ENCODE peak calls at places on chromosomes 7 and 10, in nine cellular contexts. One of them, this sample, is unnamed.

GRCh38 chr7:15967551-15967950 is 281.1 kb upstream of the MEOX2 start:
- DNase-seq in epithelial cell of proximal tubule: no peak
- DNase-seq in fibroblast of the aortic adventitia: no peak
- DNase-seq in lower leg skin: no peak
- DNase-seq in HFFc6: no peak
- DNase-seq in fibroblast of villous mesenchyme: no peak
- DNase-seq in PC-3: no peak
- DNase-seq in neural progenitor cell: no peak
- DNase-seq in progenitor cell of endocrine pancreas: no peak
- DNase-seq in this sample: no peak

GRCh38 chr7:17989546-17989945 is 38.1 kb downstream of the PRPS1L1 start:
- DNase-seq in neural progenitor cell: no peak
- DNase-seq in lower leg skin: no peak
- DNase-seq in PC-3: peak; percentile 23
- DNase-seq in progenitor cell of endocrine pancreas: no peak
- DNase-seq in HFFc6: no peak
- DNase-seq in fibroblast of villous mesenchyme: no peak
- DNase-seq in epithelial cell of proximal tubule: no peak
- DNase-seq in fibroblast of the aortic adventitia: no peak
- DNase-seq in this sample: no peak

GRCh38 chr7:127751723-127752448 is 99.9 kb downstream of the SND1 start:
- DNase-seq in fibroblast of the aortic adventitia: peak; percentile 64
- DNase-seq in epithelial cell of proximal tubule: peak; percentile 82
- DNase-seq in fibroblast of villous mesenchyme: peak; percentile 23
- DNase-seq in progenitor cell of endocrine pancreas: no peak
- DNase-seq in HFFc6: no peak
- DNase-seq in lower leg skin: no peak
- DNase-seq in neural progenitor cell: no peak
- DNase-seq in PC-3: no peak
- DNase-seq in this sample: no peak

GRCh38 chr7:151064993-151065392 is 5.6 kb downstream of the SLC4A2 start:
- DNase-seq in neural progenitor cell: no peak
- DNase-seq in lower leg skin: no peak
- DNase-seq in HFFc6: no peak
- DNase-seq in PC-3: no peak
- DNase-seq in fibroblast of villous mesenchyme: no peak
- DNase-seq in progenitor cell of endocrine pancreas: no peak
- DNase-seq in epithelial cell of proximal tubule: no peak
- DNase-seq in fibroblast of the aortic adventitia: no peak
- DNase-seq in this sample: no peak

GRCh38 chr10:107340345-107340744 is 175.8 kb upstream of the SORCS1 start:
- DNase-seq in fibroblast of villous mesenchyme: peak; percentile 34
- DNase-seq in fibroblast of the aortic adventitia: no peak
- DNase-seq in PC-3: no peak
- DNase-seq in neural progenitor cell: no peak
- DNase-seq in epithelial cell of proximal tubule: no peak
- DNase-seq in HFFc6: no peak
- DNase-seq in lower leg skin: no peak
- DNase-seq in progenitor cell of endocrine pancreas: no peak
- DNase-seq in this sample: no peak

GRCh38 chr7:2249744-2250323 is 7.8 kb downstream of the NUDT1 start:
- DNase-seq in fibroblast of the aortic adventitia: no peak
- DNase-seq in epithelial cell of proximal tubule: no peak
- DNase-seq in progenitor cell of endocrine pancreas: no peak
- DNase-seq in lower leg skin: no peak
- DNase-seq in HFFc6: no peak
- DNase-seq in neural progenitor cell: no peak
- DNase-seq in fibroblast of villous mesenchyme: no peak
- DNase-seq in PC-3: no peak
- DNase-seq in this sample: no peak

GRCh38 chr10:110408203-110408871 is 89.4 kb upstream of the DUSP5 start:
- DNase-seq in neural progenitor cell: no peak
- DNase-seq in progenitor cell of endocrine pancreas: no peak
- DNase-seq in fibroblast of villous mesenchyme: peak; percentile 51
- DNase-seq in lower leg skin: no peak
- DNase-seq in fibroblast of the aortic adventitia: no peak
- DNase-seq in PC-3: peak; percentile 94
- DNase-seq in HFFc6: peak; percentile 66
- DNase-seq in epithelial cell of proximal tubule: no peak
- DNase-seq in this sample: peak; percentile 45

GRCh38 chr7:29906200-29907022 is 83.2 kb downstream of the SCRN1 start:
- DNase-seq in PC-3: no peak
- DNase-seq in fibroblast of villous mesenchyme: no peak
- DNase-seq in progenitor cell of endocrine pancreas: no peak
- DNase-seq in epithelial cell of proximal tubule: no peak
- DNase-seq in fibroblast of the aortic adventitia: no peak
- DNase-seq in lower leg skin: no peak
- DNase-seq in HFFc6: no peak
- DNase-seq in neural progenitor cell: no peak
- DNase-seq in this sample: no peak

GRCh38 chr7:4888161-4888560 is 4.6 kb upstream of the RADIL start:
- DNase-seq in PC-3: peak; percentile 50
- DNase-seq in HFFc6: no peak
- DNase-seq in fibroblast of the aortic adventitia: no peak
- DNase-seq in lower leg skin: no peak
- DNase-seq in neural progenitor cell: no peak
- DNase-seq in fibroblast of villous mesenchyme: no peak
- DNase-seq in epithelial cell of proximal tubule: no peak
- DNase-seq in progenitor cell of endocrine pancreas: no peak
- DNase-seq in this sample: no peak

GRCh38 chr7:114930829-114931655 is 9.1 kb downstream of the MDFIC start:
- DNase-seq in neural progenitor cell: no peak
- DNase-seq in HFFc6: no peak
- DNase-seq in fibroblast of the aortic adventitia: peak; percentile 60
- DNase-seq in progenitor cell of endocrine pancreas: no peak
- DNase-seq in fibroblast of villous mesenchyme: peak; percentile 33
- DNase-seq in PC-3: no peak
- DNase-seq in epithelial cell of proximal tubule: no peak
- DNase-seq in lower leg skin: no peak
- DNase-seq in this sample: no peak

GRCh38 chr7:96319444-96319843 is 2.5 kb downstream of the SLC25A13 start:
- DNase-seq in HFFc6: no peak
- DNase-seq in fibroblast of villous mesenchyme: no peak
- DNase-seq in PC-3: no peak
- DNase-seq in progenitor cell of endocrine pancreas: no peak
- DNase-seq in fibroblast of the aortic adventitia: no peak
- DNase-seq in neural progenitor cell: no peak
- DNase-seq in epithelial cell of proximal tubule: no peak
- DNase-seq in lower leg skin: no peak
- DNase-seq in this sample: no peak

GRCh38 chr10:23439920-23440875 is 1.3 kb downstream of the OTUD1 start:
- DNase-seq in fibroblast of the aortic adventitia: peak; percentile 49
- DNase-seq in lower leg skin: no peak
- DNase-seq in fibroblast of villous mesenchyme: peak; percentile 40
- DNase-seq in HFFc6: peak; percentile 46
- DNase-seq in PC-3: peak; percentile 53
- DNase-seq in neural progenitor cell: peak; percentile 57
- DNase-seq in progenitor cell of endocrine pancreas: peak; percentile 17
- DNase-seq in epithelial cell of proximal tubule: no peak
- DNase-seq in this sample: peak; percentile 35

GRCh38 chr10:78464856-78465221 is 431.2 kb downstream of the RPS24 start:
- DNase-seq in HFFc6: no peak
- DNase-seq in fibroblast of the aortic adventitia: no peak
- DNase-seq in epithelial cell of proximal tubule: no peak
- DNase-seq in neural progenitor cell: no peak
- DNase-seq in PC-3: no peak
- DNase-seq in fibroblast of villous mesenchyme: no peak
- DNase-seq in lower leg skin: peak; percentile 36
- DNase-seq in progenitor cell of endocrine pancreas: no peak
- DNase-seq in this sample: no peak

GRCh38 chr7:47085491-47086275 is 496.2 kb downstream of the TNS3 start:
- DNase-seq in PC-3: no peak
- DNase-seq in HFFc6: peak; percentile 11
- DNase-seq in epithelial cell of proximal tubule: no peak
- DNase-seq in fibroblast of the aortic adventitia: no peak
- DNase-seq in neural progenitor cell: no peak
- DNase-seq in fibroblast of villous mesenchyme: no peak
- DNase-seq in lower leg skin: no peak
- DNase-seq in progenitor cell of endocrine pancreas: no peak
- DNase-seq in this sample: no peak

GRCh38 chr10:119243478-119243877 is 36.1 kb downstream of the GRK5 start:
- DNase-seq in lower leg skin: no peak
- DNase-seq in PC-3: no peak
- DNase-seq in epithelial cell of proximal tubule: no peak
- DNase-seq in fibroblast of villous mesenchyme: peak; percentile 77
- DNase-seq in HFFc6: no peak
- DNase-seq in neural progenitor cell: peak; percentile 42
- DNase-seq in progenitor cell of endocrine pancreas: no peak
- DNase-seq in fibroblast of the aortic adventitia: no peak
- DNase-seq in this sample: no peak

GRCh38 chr10:42781893-42782445 is 626 bp upstream of the BMS1 start:
- DNase-seq in PC-3: no peak
- DNase-seq in epithelial cell of proximal tubule: no peak
- DNase-seq in lower leg skin: no peak
- DNase-seq in HFFc6: no peak
- DNase-seq in fibroblast of villous mesenchyme: no peak
- DNase-seq in neural progenitor cell: no peak
- DNase-seq in progenitor cell of endocrine pancreas: no peak
- DNase-seq in fibroblast of the aortic adventitia: no peak
- DNase-seq in this sample: peak; percentile 11

GRCh38 chr10:11830836-11831519 is 7.8 kb downstream of the PROSER2 start:
- DNase-seq in fibroblast of the aortic adventitia: no peak
- DNase-seq in fibroblast of villous mesenchyme: peak; percentile 8
- DNase-seq in neural progenitor cell: no peak
- DNase-seq in progenitor cell of endocrine pancreas: no peak
- DNase-seq in HFFc6: no peak
- DNase-seq in epithelial cell of proximal tubule: no peak
- DNase-seq in PC-3: peak; percentile 7
- DNase-seq in lower leg skin: no peak
- DNase-seq in this sample: peak; percentile 34

GRCh38 chr10:11835061-11835460 is 11.9 kb downstream of the PROSER2 start:
- DNase-seq in epithelial cell of proximal tubule: no peak
- DNase-seq in lower leg skin: no peak
- DNase-seq in HFFc6: no peak
- DNase-seq in fibroblast of villous mesenchyme: no peak
- DNase-seq in fibroblast of the aortic adventitia: no peak
- DNase-seq in PC-3: no peak
- DNase-seq in progenitor cell of endocrine pancreas: no peak
- DNase-seq in neural progenitor cell: no peak
- DNase-seq in this sample: no peak

GRCh38 chr10:11832042-11832441 is 8.9 kb downstream of the PROSER2 start:
- DNase-seq in lower leg skin: no peak
- DNase-seq in fibroblast of the aortic adventitia: no peak
- DNase-seq in epithelial cell of proximal tubule: peak; percentile 72
- DNase-seq in neural progenitor cell: no peak
- DNase-seq in PC-3: no peak
- DNase-seq in progenitor cell of endocrine pancreas: no peak
- DNase-seq in fibroblast of villous mesenchyme: peak; percentile 57
- DNase-seq in HFFc6: no peak
- DNase-seq in this sample: no peak

GRCh38 chr10:11828682-11829284 is 5.6 kb downstream of the PROSER2 start:
- DNase-seq in HFFc6: no peak
- DNase-seq in progenitor cell of endocrine pancreas: no peak
- DNase-seq in fibroblast of the aortic adventitia: no peak
- DNase-seq in PC-3: no peak
- DNase-seq in fibroblast of villous mesenchyme: peak; percentile 20
- DNase-seq in lower leg skin: no peak
- DNase-seq in neural progenitor cell: no peak
- DNase-seq in epithelial cell of proximal tubule: no peak
- DNase-seq in this sample: no peak

GRCh38 chr10:11831520-11831951 is 8.4 kb downstream of the PROSER2 start:
- DNase-seq in lower leg skin: no peak
- DNase-seq in fibroblast of villous mesenchyme: no peak
- DNase-seq in neural progenitor cell: no peak
- DNase-seq in fibroblast of the aortic adventitia: peak; percentile 26
- DNase-seq in epithelial cell of proximal tubule: peak; percentile 18
- DNase-seq in PC-3: no peak
- DNase-seq in progenitor cell of endocrine pancreas: no peak
- DNase-seq in HFFc6: no peak
- DNase-seq in this sample: peak; percentile 37
- TF ChIP-seq CTCF in lower leg skin: no peak
- TF ChIP-seq CTCF in fibroblast of villous mesenchyme: no peak
- TF ChIP-seq CTCF in neural progenitor cell: no peak
- TF ChIP-seq CTCF in fibroblast of the aortic adventitia: no peak
- TF ChIP-seq CTCF in epithelial cell of proximal tubule: no peak
- TF ChIP-seq CTCF in PC-3: no peak
- TF ChIP-seq CTCF in progenitor cell of endocrine pancreas: no peak
- TF ChIP-seq CTCF in HFFc6: no peak
- TF ChIP-seq CTCF in this sample: no peak

GRCh38 chr10:86447422-86447821 is 74.2 kb downstream of the WAPL start:
- DNase-seq in epithelial cell of proximal tubule: no peak
- DNase-seq in fibroblast of the aortic adventitia: no peak
- DNase-seq in PC-3: no peak
- DNase-seq in HFFc6: no peak
- DNase-seq in fibroblast of villous mesenchyme: no peak
- DNase-seq in lower leg skin: no peak
- DNase-seq in neural progenitor cell: no peak
- DNase-seq in progenitor cell of endocrine pancreas: no peak
- DNase-seq in this sample: no peak
- TF ChIP-seq CTCF in epithelial cell of proximal tubule: no peak
- TF ChIP-seq CTCF in fibroblast of the aortic adventitia: no peak
- TF ChIP-seq CTCF in PC-3: no peak
- TF ChIP-seq CTCF in HFFc6: no peak
- TF ChIP-seq CTCF in fibroblast of villous mesenchyme: no peak
- TF ChIP-seq CTCF in lower leg skin: no peak
- TF ChIP-seq CTCF in neural progenitor cell: no peak
- TF ChIP-seq CTCF in progenitor cell of endocrine pancreas: no peak
- TF ChIP-seq CTCF in this sample: no peak

DNA sequence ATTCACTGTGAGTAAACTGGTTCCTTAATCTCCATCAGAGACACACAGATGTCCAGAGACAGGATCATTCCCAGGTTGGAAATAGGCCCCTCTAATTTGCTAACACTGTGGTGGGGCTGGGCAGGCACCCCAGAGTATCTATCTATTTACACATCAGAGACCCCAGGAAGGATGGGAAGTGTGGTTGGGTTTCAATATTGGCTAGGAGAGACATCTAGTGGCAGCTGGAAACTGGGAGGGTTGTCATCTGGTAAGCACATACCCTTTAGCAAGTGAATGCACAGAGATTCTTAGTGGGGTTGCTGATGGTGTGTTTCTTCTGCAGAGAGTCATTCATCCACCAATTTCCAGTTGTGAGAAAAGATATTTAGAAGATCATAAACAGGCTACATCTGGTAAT is 36.0 kb upstream of the NRG3 start:
- DNase-seq in fibroblast of the aortic adventitia: no peak
- DNase-seq in HFFc6: no peak
- DNase-seq in progenitor cell of endocrine pancreas: no peak
- DNase-seq in lower leg skin: no peak
- DNase-seq in PC-3: no peak
- DNase-seq in neural progenitor cell: peak; percentile 53
- DNase-seq in fibroblast of villous mesenchyme: no peak
- DNase-seq in epithelial cell of proximal tubule: no peak
- DNase-seq in this sample: peak; percentile 36
- TF ChIP-seq CTCF in fibroblast of the aortic adventitia: no peak
- TF ChIP-seq CTCF in HFFc6: no peak
- TF ChIP-seq CTCF in progenitor cell of endocrine pancreas: peak; percentile 41
- TF ChIP-seq CTCF in lower leg skin: no peak
- TF ChIP-seq CTCF in PC-3: no peak
- TF ChIP-seq CTCF in neural progenitor cell: peak; percentile 62
- TF ChIP-seq CTCF in fibroblast of villous mesenchyme: no peak
- TF ChIP-seq CTCF in epithelial cell of proximal tubule: peak; percentile 70
- TF ChIP-seq CTCF in this sample: peak; percentile 46

GRCh38 chr10:15743443-15743842 is 23.7 kb upstream of the ITGA8 start:
- DNase-seq in lower leg skin: no peak
- DNase-seq in fibroblast of villous mesenchyme: no peak
- DNase-seq in progenitor cell of endocrine pancreas: no peak
- DNase-seq in fibroblast of the aortic adventitia: no peak
- DNase-seq in PC-3: no peak
- DNase-seq in HFFc6: no peak
- DNase-seq in epithelial cell of proximal tubule: no peak
- DNase-seq in neural progenitor cell: no peak
- DNase-seq in this sample: no peak
- TF ChIP-seq CTCF in lower leg skin: no peak
- TF ChIP-seq CTCF in fibroblast of villous mesenchyme: no peak
- TF ChIP-seq CTCF in progenitor cell of endocrine pancreas: no peak
- TF ChIP-seq CTCF in fibroblast of the aortic adventitia: no peak
- TF ChIP-seq CTCF in PC-3: no peak
- TF ChIP-seq CTCF in HFFc6: no peak
- TF ChIP-seq CTCF in epithelial cell of proximal tubule: no peak
- TF ChIP-seq CTCF in neural progenitor cell: no peak
- TF ChIP-seq CTCF in this sample: no peak

This sample was measured in Calu3.